ENCODE peak calls at places on chromosomes 4 and X, in five cellular contexts. M is naive thymus-derived CD4-positive, alpha-beta T cell; N is fibroblast of mammary gland; G is activated naive CD4-positive, alpha-beta T cell; B is AG04449. T is an unnamed sample.
A peak's percentile ranks its signal among the peaks of the same experiment; 100 is the strongest.

GRCh38 chrX:4762196-4762595 is 1048.7 kb upstream of the PRKX start:
- DNase-seq in N (no peak), G (no peak), M (no peak), B (no peak), T (no peak)

GRCh38 chrX:11273544-11273943 is 19.7 kb upstream of the AMELX start:
- DNase-seq in B (no peak), N (peak; percentile 72), G (no peak), M (no peak), T (no peak)

GRCh38 chr4:162732871-162733270 is 433.8 kb downstream of the NAF1 start:
- DNase-seq in B (no peak), N (no peak), G (no peak), M (no peak), T (no peak)

GRCh38 chr4:153153339-153153851 is 50.8 kb upstream of the TRIM2 start:
- DNase-seq in N (no peak), G (peak; percentile 27), M (peak; percentile 53), B (no peak), T (no peak)

GRCh38 chrX:46260502-46260901 is 284.7 kb downstream of the ZNF674 start:
- DNase-seq in M (no peak), B (no peak), N (no peak), G (no peak), T (no peak)

GRCh38 chrX:31993635-31994034 is 921.8 kb upstream of the FTHL17 start:
- DNase-seq in N (no peak), B (no peak), M (no peak), G (no peak), T (no peak)

GRCh38 chr4:56821394-56822263 is at the start of gene SPINK2:
- DNase-seq in B (no peak), M (peak; percentile 49), G (peak; percentile 8), N (no peak), T (peak; percentile 17)

GRCh38 chr4:71614626-71615025 is 169.3 kb downstream of the GC start:
- DNase-seq in N (no peak), G (no peak), M (no peak), B (no peak), T (no peak)

GRCh38 chr4:55013431-55013955 is 111.9 kb downstream of the KDR start:
- DNase-seq in M (no peak), G (no peak), N (no peak), B (no peak), T (no peak)

GRCh38 chrX:7132335-7133035 is 15.0 kb upstream of the STS start:
- DNase-seq in N (peak; percentile 82), B (peak; percentile 44), M (no peak), G (no peak), T (no peak)

GRCh38 chr4:177322156-177322685 is 12.5 kb downstream of the NEIL3 start:
- DNase-seq in G (no peak), B (no peak), N (no peak), M (no peak), T (no peak)

GRCh38 chr4:8862800-8863758 is 8.6 kb downstream of the HMX1 start:
- DNase-seq in B (no peak), N (no peak), G (no peak), M (no peak), T (no peak)

GRCh38 chr4:80011636-80012236 is 61.3 kb downstream of the ANTXR2 start:
- DNase-seq in N (peak; percentile 87), G (no peak), B (peak; percentile 58), M (no peak), T (no peak)

GRCh38 chr4:22473268-22473667 is 42.6 kb downstream of the ADGRA3 start:
- DNase-seq in N (peak; percentile 88), G (no peak), B (peak; percentile 46), M (no peak), T (no peak)

GRCh38 chrX:129653181-129653984 is 1.4 kb downstream of the APLN start:
- DNase-seq in N (no peak), B (no peak), G (no peak), M (no peak), T (no peak)

GRCh38 chrX:104681214-104681613 is 115.2 kb downstream of the IL1RAPL2 start:
- DNase-seq in N (no peak), M (no peak), G (no peak), B (no peak), T (no peak)

GRCh38 chr4:76504613-76505465 is 69.8 kb downstream of the SHROOM3 start:
- DNase-seq in G (no peak), N (peak; percentile 65), B (no peak), M (no peak), T (peak; percentile 36)

GRCh38 chr4:19159874-19160273 is 1091.8 kb upstream of the SLIT2 start:
- DNase-seq in B (no peak), G (no peak), N (no peak), M (no peak), T (no peak)

GRCh38 chr4:109916003-109916399 is 3.3 kb downstream of the EGF start:
- DNase-seq in B (no peak), N (no peak), M (no peak), G (no peak), T (no peak)

GRCh38 chrX:3638280-3638873 is 75.1 kb downstream of the PRKX start:
- DNase-seq in N (peak; percentile 59), M (no peak), B (no peak), G (no peak), T (no peak)

GRCh38 chrX:10681167-10681566 is 60.8 kb upstream of the MID1 start:
- DNase-seq in G (no peak), N (no peak), B (no peak), M (no peak), T (no peak)

GRCh38 chr4:22237155-22237751 is 278.6 kb downstream of the ADGRA3 start:
- DNase-seq in M (peak; percentile 20), N (peak; percentile 8), B (no peak), G (no peak), T (no peak)

T was measured in KG1.